ENCODE peak calls at places on chromosomes 11 and 22, in six cellular contexts. D is GM12891, V is H1, Q is K562, P is HepG2, M is GM12878. G is an unnamed sample.

GRCh38 chr22:17496843-17497242 is 66.5 kb upstream of the SLC25A18 start:
- DNase-seq in P (no peak), M (no peak), D (no peak), Q (no peak), V (no peak), G (no peak)

GRCh38 chr11:129740125-129740719 is 75.4 kb upstream of the TMEM45B start:
- DNase-seq in M (no peak), Q (no peak), V (no peak), D (no peak), P (no peak), G (no peak)

GRCh38 chr22:37229012-37229804 is 14.9 kb downstream of the RAC2 start:
- DNase-seq in D (no peak), V (no peak), P (no peak), Q (peak; percentile 38), M (no peak), G (no peak)

GRCh38 chr11:65778901-65779668 is 1.7 kb downstream of the AP5B1 start:
- DNase-seq in Q (no peak), D (no peak), V (no peak), P (no peak), M (no peak), G (no peak)

GRCh38 chr11:72000591-72000867 is 1.8 kb downstream of the IL18BP start:
- DNase-seq in M (no peak), P (no peak), Q (no peak), D (no peak), V (no peak), G (no peak)

GRCh38 chr11:74380746-74381439 is 17.3 kb downstream of the PGM2L1 start:
- DNase-seq in V (no peak), M (no peak), D (no peak), Q (no peak), P (no peak), G (no peak)

GRCh38 chr11:2313051-2313951 is 11.5 kb downstream of the TSPAN32 start:
- DNase-seq in Q (peak; percentile 37), P (no peak), V (no peak), D (no peak), M (no peak), G (no peak)

GRCh38 chr11:2528301-2529050 is 83.7 kb downstream of the KCNQ1 start:
- DNase-seq in D (no peak), V (no peak), P (no peak), Q (no peak), M (no peak), G (no peak)

GRCh38 chr11:398826-399225 is 4.8 kb downstream of the PKP3 start:
- DNase-seq in V (no peak), Q (no peak), D (no peak), P (no peak), M (no peak), G (no peak)

GRCh38 chr11:25953015-25953414 is 378.9 kb upstream of the ANO3 start:
- DNase-seq in Q (no peak), P (no peak), M (no peak), D (no peak), V (no peak), G (no peak)

GRCh38 chr11:115665345-115665901 is 161.2 kb upstream of the CADM1 start:
- DNase-seq in V (no peak), M (no peak), Q (no peak), D (no peak), P (no peak), G (no peak)

GRCh38 chr22:37314315-37315046 is 32.2 kb downstream of the CYTH4 start:
- DNase-seq in P (no peak), Q (no peak), D (no peak), V (no peak), M (no peak), G (no peak)

GRCh38 chr11:76667271-76667818 is 3.2 kb downstream of the LRRC32 start:
- DNase-seq in D (no peak), V (no peak), M (no peak), Q (no peak), P (no peak), G (peak; percentile 5)

GRCh38 chr11:82458777-82459176 is 274.9 kb downstream of the FAM181B start:
- DNase-seq in D (no peak), P (no peak), V (no peak), M (no peak), Q (no peak), G (no peak)

GRCh38 chr11:1381793-1382425 is 7.8 kb upstream of the BRSK2 start:
- DNase-seq in D (no peak), V (no peak), M (no peak), P (no peak), Q (no peak), G (no peak)

GRCh38 chr11:78067704-78068103 is 4.0 kb downstream of the THRSP start:
- DNase-seq in P (no peak), V (no peak), M (no peak), D (no peak), Q (no peak), G (no peak)

GRCh38 chr11:17986711-17987220 is 26.1 kb downstream of the SERGEF start:
- DNase-seq in P (peak; percentile 94), D (no peak), M (no peak), V (no peak), Q (no peak), G (no peak)

GRCh38 chr11:30128269-30128932 is 102.4 kb upstream of the FSHB start:
- DNase-seq in P (peak; percentile 10), M (no peak), D (no peak), V (no peak), Q (peak; percentile 11), G (no peak)

GRCh38 chr22:20803696-20804324 is 29.9 kb downstream of the SERPIND1 start:
- DNase-seq in M (no peak), V (peak; percentile 29), P (peak; percentile 40), D (no peak), Q (peak; percentile 84), G (no peak)

GRCh38 chr11:44192015-44192380 is 96.5 kb downstream of the EXT2 start:
- DNase-seq in V (no peak), Q (no peak), P (no peak), M (no peak), D (no peak), G (no peak)

GRCh38 chr11:14443642-14444041 is 56.0 kb downstream of the COPB1 start:
- DNase-seq in P (peak; percentile 46), D (no peak), Q (peak; percentile 53), V (no peak), M (no peak), G (no peak)

GRCh38 chr11:75223954-75224643 is 16.5 kb upstream of the TPBGL start:
- DNase-seq in P (peak; percentile 17), V (no peak), Q (peak; percentile 29), D (no peak), M (no peak), G (no peak)

GRCh38 chr22:25018009-25018408 is 65.5 kb downstream of the KIAA1671 start:
- DNase-seq in D (no peak), M (no peak), V (no peak), Q (no peak), P (no peak), G (no peak)

GRCh38 chr11:66324626-66325025 is 7.8 kb upstream of the CD248 start:
- DNase-seq in V (no peak), D (no peak), Q (no peak), P (no peak), M (no peak), G (no peak)

GRCh38 chr11:6992026-6992425 is 28.1 kb downstream of the ZNF214 start:
- DNase-seq in P (no peak), V (no peak), D (no peak), M (no peak), Q (no peak), G (no peak)

DNA sequence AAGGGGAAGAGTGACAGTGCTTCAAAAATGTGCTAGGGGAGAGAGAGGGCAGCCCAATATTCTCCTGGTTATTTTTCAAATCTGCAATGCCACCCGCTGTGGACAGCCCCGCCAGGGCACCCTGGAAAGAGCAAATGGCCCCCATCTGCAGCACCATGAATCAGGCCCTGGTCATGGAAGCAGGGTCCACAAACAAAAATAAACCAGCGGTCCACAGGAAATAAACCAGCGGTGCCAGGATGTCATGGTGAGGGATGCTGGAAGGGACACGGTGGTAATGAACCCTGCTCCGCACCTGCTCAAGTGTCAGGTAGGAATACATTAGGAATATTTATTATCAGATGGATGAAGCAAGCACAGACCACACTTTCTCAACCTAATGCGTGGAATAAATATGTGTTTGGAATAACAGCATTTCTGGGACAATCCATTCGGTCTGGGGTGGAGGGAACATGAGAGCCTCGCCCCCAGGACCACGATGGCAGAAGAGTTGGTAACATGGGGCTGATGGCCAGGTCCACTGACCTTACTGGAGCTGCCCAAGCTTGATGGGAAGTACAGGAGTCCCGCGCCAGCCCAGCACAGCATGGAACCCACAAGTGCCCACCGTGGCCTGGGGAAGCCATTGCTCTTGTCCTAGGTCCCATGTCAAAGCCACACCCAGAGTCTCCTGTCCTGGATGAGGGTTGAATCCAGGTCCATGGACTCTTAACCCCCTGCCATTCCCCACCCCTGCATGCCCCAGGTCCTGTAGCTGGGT is 181.7 kb downstream of the BRD1 start:
- DNase-seq in P (no peak), V (no peak), Q (no peak), D (no peak), M (no peak), G (no peak)
- TF ChIP-seq TAF1 in P (no peak), V (no peak), Q (no peak), D (no peak), M (no peak), G (no peak)

GRCh38 chr11:131691558-131692041 is 321.2 kb downstream of the NTM start:
- DNase-seq in D (peak; percentile 58), Q (peak; percentile 31), V (no peak), M (no peak), P (no peak), G (no peak)
- TF ChIP-seq POLR2A in D (no peak), Q (no peak), V (no peak), M (no peak), P (no peak), G (no peak)

GRCh38 chr11:124831897-124832296 is 31.7 kb upstream of the MSANTD2 start:
- DNase-seq in V (no peak), Q (no peak), D (no peak), P (no peak), M (no peak), G (no peak)

GRCh38 chr11:124834526-124835190 is 30.6 kb upstream of the ROBO3 start:
- DNase-seq in Q (no peak), V (no peak), P (no peak), M (no peak), D (no peak), G (no peak)

GRCh38 chr11:124832571-124832970 is 32.4 kb upstream of the MSANTD2 start:
- DNase-seq in V (no peak), P (no peak), Q (no peak), D (no peak), M (no peak), G (no peak)

GRCh38 chr11:124829986-124830385 is 29.8 kb upstream of the MSANTD2 start:
- DNase-seq in Q (no peak), V (no peak), D (no peak), P (no peak), M (no peak), G (no peak)

DNA sequence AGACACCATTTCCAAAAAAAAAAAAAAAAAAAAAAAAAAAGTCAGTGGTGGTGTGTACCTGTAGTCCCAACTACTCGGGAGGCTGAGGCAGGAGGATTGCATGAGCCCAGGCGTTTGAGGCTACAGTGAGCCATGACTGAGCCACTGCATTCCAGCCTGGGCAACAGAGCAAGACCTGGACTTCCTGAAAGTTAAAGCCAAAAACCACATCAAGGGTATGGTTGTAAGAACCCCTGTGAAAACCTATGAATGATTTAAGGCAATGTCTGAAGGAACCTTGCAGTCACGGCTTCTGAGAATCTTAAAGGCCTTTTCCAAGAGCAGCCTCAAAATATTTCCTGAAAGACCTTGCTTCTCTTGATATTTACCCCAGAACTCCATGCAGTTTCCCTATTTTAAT is 30.5 kb upstream of the MSANTD2 start:
- DNase-seq in P (no peak), Q (no peak), V (no peak), M (no peak), D (no peak), G (no peak)
- TF ChIP-seq POLR2AphosphoS5 in P (no peak), Q (no peak), V (no peak), M (no peak), D (no peak), G (no peak)

GRCh38 chr11:69375316-69376154 is 81.6 kb downstream of the MYEOV start:
- DNase-seq in Q (no peak), V (no peak), M (no peak), D (no peak), P (no peak), G (no peak)
- TF ChIP-seq TAF1 in Q (no peak), V (no peak), M (no peak), D (no peak), P (no peak), G (no peak)